ENCODE peak calls at places on chromosomes 11 and 22, in six cellular contexts. A is pancreas, V is psoas muscle, N is heart left ventricle, L is mucosa of descending colon, E is heart right ventricle. W is an unnamed sample.

GRCh38 chr11:91396243-91397133 is 828.1 kb upstream of the FAT3 start:
- ATAC-seq in L (no peak), V (no peak), N (no peak), E (no peak), A (peak), W (no peak)

GRCh38 chr22:40403651-40404050 is 33.3 kb downstream of the SGSM3 start:
- ATAC-seq in N (no peak), A (no peak), E (no peak), L (no peak), V (no peak), W (no peak)

GRCh38 chr11:3434976-3435375 is 56.0 kb upstream of the ZNF195 start:
- ATAC-seq in V (no peak), E (no peak), A (no peak), L (no peak), N (no peak), W (no peak)

GRCh38 chr11:129985823-129986222 is 16.8 kb downstream of the PRDM10 start:
- ATAC-seq in V (no peak), N (no peak), E (no peak), A (no peak), L (no peak), W (no peak)

GRCh38 chr11:74714904-74715303 is 16.3 kb downstream of the CHRDL2 start:
- ATAC-seq in V (no peak), A (no peak), N (no peak), L (no peak), E (no peak), W (no peak)

GRCh38 chr11:35126000-35126878 is 12.7 kb upstream of the CD44 start:
- ATAC-seq in L (peak), E (no peak), V (no peak), N (no peak), A (no peak), W (no peak)

GRCh38 chr11:119691020-119691666 is 37.9 kb downstream of the NECTIN1 start:
- ATAC-seq in A (no peak), L (no peak), E (no peak), N (no peak), V (no peak), W (no peak)

GRCh38 chr22:37462983-37463382 is 23.2 kb downstream of the MFNG start:
- ATAC-seq in V (no peak), A (peak), N (no peak), E (peak), L (peak), W (no peak)

GRCh38 chr11:68038226-68038717 is 553 bp upstream of the TCIRG1 start:
- ATAC-seq in V (peak), L (peak), N (no peak), A (peak), E (peak), W (peak)
- H3K4me3 ChIP-seq in V (peak), L (peak), N (peak), A (peak), E (peak), W (peak)

GRCh38 chr11:121521145-121522042 is 68.6 kb upstream of the SORL1-AS1 start:
- ATAC-seq in E (no peak), N (no peak), V (peak), A (peak), L (no peak), W (no peak)
- TF ChIP-seq CTCF in E (no peak), N (no peak), V (no peak), A (no peak), L (no peak), W (no peak)

DNA sequence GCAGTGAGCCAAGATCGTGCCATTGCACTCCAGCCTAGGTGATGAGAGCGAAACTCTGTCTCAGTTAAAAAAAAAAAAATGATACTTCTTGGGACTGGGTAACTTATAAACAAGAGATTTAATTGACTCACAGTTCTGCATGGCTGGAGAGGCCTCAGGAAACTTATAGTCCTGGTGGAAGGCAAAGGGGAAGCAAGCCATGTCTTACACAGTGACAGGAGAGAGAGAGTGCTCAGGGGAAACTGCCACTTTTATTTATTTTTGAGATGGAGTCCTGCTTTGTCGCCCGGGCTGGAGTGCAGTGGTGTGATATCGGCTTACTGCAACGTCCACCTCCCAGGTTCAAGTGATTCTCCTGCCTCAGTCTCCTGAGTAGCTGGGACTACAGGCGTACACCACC is 8.2 kb downstream of the SDF2L1 start:
- ATAC-seq in L (no peak), A (no peak), V (no peak), N (no peak), E (no peak), W (no peak)
- H3K4me3 ChIP-seq in L (no peak), A (no peak), V (no peak), N (no peak), E (no peak), W (no peak)

GRCh38 chr11:116421529-116422185 is 351.1 kb downstream of the BUD13 start:
- ATAC-seq in E (no peak), A (no peak), N (no peak), V (no peak), L (no peak), W (no peak)

GRCh38 chr11:116420770-116421528 is 351.8 kb downstream of the BUD13 start:
- ATAC-seq in E (no peak), A (no peak), N (no peak), L (peak), V (no peak), W (no peak)

GRCh38 chr11:116424615-116425261 is 348.0 kb downstream of the BUD13 start:
- ATAC-seq in A (no peak), E (no peak), L (no peak), V (no peak), N (no peak), W (no peak)

GRCh38 chr11:116422556-116422955 is 350.2 kb downstream of the BUD13 start:
- ATAC-seq in V (no peak), E (no peak), L (no peak), A (no peak), N (no peak), W (no peak)

DNA sequence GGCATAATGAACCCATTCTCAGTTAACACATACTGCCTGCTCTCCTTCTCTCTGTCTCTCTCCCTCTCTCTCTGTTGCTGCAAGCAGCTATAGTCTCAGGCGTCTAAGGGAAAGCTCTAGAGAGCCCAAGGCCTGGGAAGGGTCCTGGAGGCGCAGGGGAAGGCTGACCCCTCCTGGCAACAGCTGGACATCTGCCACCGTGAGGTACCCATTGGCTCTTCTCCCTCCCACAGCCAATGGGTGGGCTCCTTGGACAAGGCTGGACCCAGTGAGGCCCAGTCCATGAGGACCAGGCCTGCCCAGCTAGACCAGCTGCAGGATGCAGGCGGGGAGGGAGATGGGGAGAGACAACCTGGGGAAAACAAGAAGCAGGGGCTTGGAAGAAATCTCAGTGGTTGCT is 349.8 kb downstream of the BUD13 start:
- ATAC-seq in L (no peak), A (no peak), E (no peak), N (no peak), V (no peak), W (no peak)
- TF ChIP-seq CTCF in L (no peak), A (no peak), E (no peak), N (no peak), V (no peak), W (no peak)

DNA sequence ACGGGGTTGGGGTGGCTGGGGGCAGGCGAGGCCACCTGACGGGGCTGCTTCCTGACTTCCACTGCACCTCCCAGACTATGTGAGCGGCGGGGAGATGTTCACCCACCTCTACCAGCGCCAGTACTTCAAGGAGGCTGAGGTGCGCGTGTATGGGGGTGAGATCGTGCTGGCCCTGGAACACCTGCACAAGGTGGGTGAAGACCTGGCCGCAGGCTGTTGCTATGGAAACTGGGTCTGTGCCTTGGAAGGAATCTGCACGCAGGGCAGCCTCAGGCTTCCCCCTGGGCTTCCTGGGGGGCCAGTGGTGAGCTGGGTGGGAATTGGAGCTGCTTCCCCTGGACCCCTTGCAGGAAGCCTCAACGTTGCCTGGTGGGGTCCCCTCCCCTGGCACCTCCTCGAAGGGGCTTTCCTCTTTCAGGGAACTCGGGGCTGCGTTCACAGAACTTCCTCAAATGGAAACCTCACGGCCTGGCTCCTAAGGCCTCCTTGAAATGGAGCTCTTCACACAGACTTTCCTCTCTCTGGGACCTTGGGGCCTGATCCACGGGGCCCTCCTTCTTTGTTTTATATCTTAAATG is 1.5 kb downstream of the RPS6KA4 start:
- ATAC-seq in L (no peak), A (no peak), E (no peak), N (no peak), V (no peak), W (no peak)
- H3K4me3 ChIP-seq in L (no peak), A (no peak), E (peak), N (peak), V (peak), W (no peak)

GRCh38 chr11:95788921-95789505 is 569 bp downstream of the FAM76B start:
- ATAC-seq in A (no peak), E (no peak), N (no peak), L (no peak), V (no peak), W (no peak)
- TF ChIP-seq CTCF in A (no peak), E (no peak), N (no peak), L (no peak), V (no peak), W (no peak)

DNA sequence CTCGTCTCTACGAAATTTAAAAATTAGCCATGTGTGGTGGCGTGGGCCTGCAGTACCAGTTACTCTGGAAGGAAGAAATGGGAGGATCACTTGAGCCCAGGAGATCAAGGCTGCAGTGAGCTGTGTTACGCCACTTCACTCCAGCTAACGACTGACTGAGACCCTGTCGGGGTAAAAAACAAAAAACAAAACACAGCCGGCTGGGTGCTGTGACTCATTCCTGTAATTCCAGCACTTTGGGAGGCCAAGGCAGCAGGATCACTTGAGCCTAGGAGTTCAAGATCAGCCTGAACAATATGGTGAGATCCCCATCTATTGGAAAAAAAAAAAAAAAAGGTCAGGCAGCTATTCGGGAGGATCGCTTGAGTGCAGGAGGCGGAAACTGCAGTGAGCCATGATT is 2.4 kb downstream of the PAFAH1B2 start:
- ATAC-seq in N (no peak), A (no peak), E (no peak), V (no peak), L (no peak), W (no peak)
- H3K4me3 ChIP-seq in N (peak), A (no peak), E (no peak), V (peak), L (no peak), W (no peak)

DNA sequence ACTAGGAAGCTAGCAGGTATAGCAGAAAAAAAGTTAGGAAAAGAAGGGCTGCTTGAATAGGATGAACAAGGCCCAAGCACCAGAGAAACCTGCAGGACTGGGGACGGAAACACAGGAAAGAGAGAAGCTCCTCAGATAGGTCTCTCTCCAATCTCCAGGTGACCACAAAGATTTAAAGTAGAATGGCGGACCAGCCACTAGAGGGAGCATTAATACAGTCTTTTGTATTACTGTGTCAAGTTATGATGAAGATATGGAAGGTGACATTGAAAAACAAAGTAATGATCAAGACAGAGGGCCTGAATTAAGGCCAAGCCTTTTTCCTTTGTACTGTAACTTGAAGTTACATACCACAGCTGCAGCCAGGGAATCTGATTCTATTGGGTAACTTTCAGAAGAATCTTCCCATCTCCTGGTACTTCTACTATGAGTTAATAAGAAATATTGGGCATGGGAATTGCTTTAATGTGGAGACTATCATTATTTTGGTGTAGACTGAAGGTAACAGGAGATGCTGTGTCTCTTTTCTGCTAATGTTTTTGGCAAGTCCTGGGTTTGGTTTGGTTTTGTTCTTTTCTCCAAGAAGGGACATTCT is 33.8 kb downstream of the OR2AG2 start:
- ATAC-seq in N (no peak), A (peak), E (no peak), L (peak), V (no peak), W (no peak)
- TF ChIP-seq CTCF in N (peak), A (peak), E (peak), L (no peak), V (peak), W (peak)

GRCh38 chr11:16905375-16905774 is 108.8 kb downstream of the PLEKHA7 start:
- ATAC-seq in L (no peak), E (no peak), V (no peak), A (no peak), N (peak), W (no peak)
- H3K4me3 ChIP-seq in L (no peak), E (no peak), V (no peak), A (no peak), N (no peak), W (no peak)

GRCh38 chr22:26642465-26643367 is 14.7 kb upstream of the MIAT start:
- ATAC-seq in N (no peak), A (no peak), V (no peak), L (peak), E (no peak), W (no peak)
- TF ChIP-seq CTCF in N (no peak), A (no peak), V (no peak), L (no peak), E (no peak), W (no peak)